ENCODE peak calls at places on chromosomes 12 and 14, in seven cellular contexts. V is esophagus squamous epithelium, C is lower leg skin, U is adrenal gland, E is transverse colon, Q is endothelial cell of umbilical vein, W is tibial nerve. T is an unnamed sample.

GRCh38 chr12:98296462-98297079 is 218.8 kb upstream of the TMPO start:
- DNase-seq in V (no peak), C (no peak), U (no peak), E (no peak), Q (no peak), W (no peak), T (no peak)

GRCh38 chr12:66959276-66959675 is 280.4 kb upstream of the GRIP1 start:
- DNase-seq in V (no peak), C (no peak), U (no peak), E (no peak), Q (no peak), W (no peak), T (no peak)

GRCh38 chr14:74984241-74985027 is 18.3 kb upstream of the EIF2B2 start:
- DNase-seq in V (no peak), C (no peak), U (no peak), E (no peak), Q (no peak), W (no peak), T (no peak)

GRCh38 chr14:24058260-24058950 is 6.6 kb downstream of the CARMIL3 start:
- DNase-seq in V (no peak), C (peak), U (peak), E (peak), Q (peak), W (peak), T (peak)

GRCh38 chr14:96648506-96649326 is 146.5 kb downstream of the PAPOLA start:
- DNase-seq in V (no peak), C (no peak), U (no peak), E (no peak), Q (no peak), W (no peak), T (no peak)

GRCh38 chr14:32080001-32080510 is 3.0 kb downstream of the ARHGAP5 start:
- DNase-seq in V (no peak), C (no peak), U (no peak), E (no peak), Q (no peak), W (no peak), T (no peak)

GRCh38 chr12:112130461-112130998 is 5.2 kb downstream of the TRAFD1 start:
- DNase-seq in V (no peak), C (no peak), U (no peak), E (no peak), Q (peak), W (no peak), T (no peak)

GRCh38 chr12:26158078-26158764 is 33.4 kb upstream of the BHLHE41 start:
- DNase-seq in V (no peak), C (no peak), U (no peak), E (no peak), Q (no peak), W (no peak), T (no peak)

GRCh38 chr12:503111-503761 is 43.5 kb downstream of the B4GALNT3 start:
- DNase-seq in V (no peak), C (peak), U (peak), E (peak), Q (peak), W (no peak), T (peak)

GRCh38 chr14:75442642-75443041 is 14.8 kb downstream of the JDP2 start:
- DNase-seq in V (no peak), C (no peak), U (no peak), E (no peak), Q (no peak), W (no peak), T (no peak)

GRCh38 chr12:19981944-19982343 is 386.4 kb upstream of the PDE3A start:
- DNase-seq in V (no peak), C (no peak), U (no peak), E (no peak), Q (no peak), W (no peak), T (no peak)

GRCh38 chr14:86091811-86092210 is 561.9 kb downstream of the FLRT2 start:
- DNase-seq in V (no peak), C (no peak), U (no peak), E (no peak), Q (no peak), W (no peak), T (no peak)

GRCh38 chr12:131555197-131555820 is 155.6 kb upstream of the SFSWAP start:
- DNase-seq in V (no peak), C (no peak), U (no peak), E (no peak), Q (no peak), W (no peak), T (no peak)

GRCh38 chr12:67658486-67658885 is 9.9 kb downstream of the DYRK2 start:
- DNase-seq in V (no peak), C (no peak), U (no peak), E (no peak), Q (no peak), W (no peak), T (no peak)

GRCh38 chr12:132438139-132438700 is 51.7 kb upstream of the FBRSL1 start:
- DNase-seq in V (no peak), C (no peak), U (no peak), E (no peak), Q (no peak), W (no peak), T (no peak)

GRCh38 chr14:95485222-95485819 is 31.1 kb downstream of the SYNE3 start:
- DNase-seq in V (no peak), C (no peak), U (no peak), E (no peak), Q (no peak), W (no peak), T (no peak)

GRCh38 chr14:90302529-90303303 is 29.0 kb downstream of the NRDE2 start:
- DNase-seq in V (no peak), C (no peak), U (no peak), E (no peak), Q (no peak), W (no peak), T (no peak)

GRCh38 chr12:1091350-1091749 is 100.3 kb downstream of the ERC1 start:
- DNase-seq in V (no peak), C (no peak), U (no peak), E (no peak), Q (no peak), W (no peak), T (no peak)

GRCh38 chr12:95739561-95740313 is 50.8 kb downstream of the NTN4 start:
- DNase-seq in V (no peak), C (peak), U (peak), E (no peak), Q (no peak), W (peak), T (peak)

GRCh38 chr12:121364657-121365265 is 12.6 kb upstream of the ANAPC5 start:
- DNase-seq in V (no peak), C (no peak), U (no peak), E (no peak), Q (no peak), W (no peak), T (no peak)

GRCh38 chr14:30387856-30388255 is 171.1 kb upstream of the G2E3 start:
- DNase-seq in V (no peak), C (no peak), U (no peak), E (no peak), Q (no peak), W (no peak), T (peak)

GRCh38 chr12:12376636-12377448 is 20.0 kb downstream of the BORCS5 start:
- DNase-seq in V (no peak), C (no peak), U (peak), E (no peak), Q (peak), W (no peak), T (peak)

GRCh38 chr14:101116065-101116464 is 212.5 kb upstream of the RTL1 start:
- DNase-seq in V (no peak), C (no peak), U (no peak), E (no peak), Q (no peak), W (no peak), T (no peak)

GRCh38 chr12:101854747-101855146 is 22.6 kb upstream of the DRAM1 start:
- DNase-seq in V (no peak), C (no peak), U (no peak), E (no peak), Q (no peak), W (no peak), T (no peak)

GRCh38 chr14:83463500-83464098 is 1929.9 kb upstream of the SEL1L start:
- DNase-seq in V (no peak), C (peak), U (no peak), E (no peak), Q (peak), W (no peak), T (peak)

GRCh38 chr14:81450100-81450531 is 50.0 kb upstream of the STON2 start:
- DNase-seq in V (no peak), C (no peak), U (no peak), E (no peak), Q (no peak), W (no peak), T (no peak)

GRCh38 chr12:122852336-122853275 is 17.3 kb downstream of the HIP1R start:
- DNase-seq in V (no peak), C (no peak), U (no peak), E (no peak), Q (peak), W (no peak), T (peak)

GRCh38 chr14:53796734-53797133 is 159.9 kb downstream of the BMP4 start:
- DNase-seq in V (no peak), C (no peak), U (no peak), E (no peak), Q (no peak), W (no peak), T (no peak)

GRCh38 chr14:65287264-65288131 is 125.0 kb upstream of the FUT8 start:
- DNase-seq in V (no peak), C (no peak), U (no peak), E (peak), Q (peak), W (no peak), T (no peak)

GRCh38 chr14:90561920-90562319 is 165.1 kb downstream of the CALM1 start:
- DNase-seq in V (no peak), C (no peak), U (no peak), E (no peak), Q (no peak), W (no peak), T (no peak)

GRCh38 chr12:944201-944600 is 5.3 kb downstream of the RAD52 start:
- DNase-seq in V (no peak), C (no peak), U (no peak), E (no peak), Q (no peak), W (no peak), T (no peak)

GRCh38 chr12:105928436-105928835 is 210.3 kb downstream of the NUAK1 start:
- DNase-seq in V (no peak), C (peak), U (no peak), E (peak), Q (no peak), W (no peak), T (peak)

GRCh38 chr12:56634242-56634836 is 4.2 kb upstream of the BAZ2A start:
- DNase-seq in V (no peak), C (peak), U (peak), E (peak), Q (peak), W (no peak), T (peak)

GRCh38 chr14:82410064-82410463 is 876.4 kb upstream of the SEL1L start:
- DNase-seq in V (no peak), C (no peak), U (no peak), E (no peak), Q (no peak), W (no peak), T (no peak)

DNA sequence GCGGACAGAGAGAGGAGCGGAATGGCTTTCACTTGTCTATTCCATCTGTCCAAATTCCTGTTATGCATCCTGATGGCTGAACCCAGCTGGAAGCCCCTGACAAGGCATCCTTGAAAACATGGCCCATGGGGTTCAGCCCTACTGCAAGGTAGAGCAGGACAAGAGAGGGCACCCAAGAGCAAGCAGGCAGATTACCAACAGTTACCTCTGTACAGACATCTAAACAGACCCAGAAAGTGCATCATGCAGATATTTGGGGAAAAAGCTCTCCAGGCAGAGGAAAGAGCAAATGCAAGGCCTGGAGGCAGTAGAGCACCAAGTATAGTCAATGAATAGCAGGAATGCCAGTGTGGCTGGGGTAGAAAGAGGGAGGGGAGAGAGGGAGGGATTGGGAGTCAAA is 407.5 kb downstream of the PCNX1 start:
- DNase-seq in V (no peak), C (no peak), U (no peak), E (no peak), Q (no peak), W (no peak), T (no peak)
- TF ChIP-seq CTCF in V (no peak), C (no peak), U (no peak), E (no peak), Q (no peak), W (no peak), T (no peak)

GRCh38 chr12:8064131-8064530 is 2.0 kb downstream of the C3AR1 start:
- DNase-seq in V (no peak), C (no peak), U (no peak), E (no peak), Q (no peak), W (no peak), T (no peak)

DNA sequence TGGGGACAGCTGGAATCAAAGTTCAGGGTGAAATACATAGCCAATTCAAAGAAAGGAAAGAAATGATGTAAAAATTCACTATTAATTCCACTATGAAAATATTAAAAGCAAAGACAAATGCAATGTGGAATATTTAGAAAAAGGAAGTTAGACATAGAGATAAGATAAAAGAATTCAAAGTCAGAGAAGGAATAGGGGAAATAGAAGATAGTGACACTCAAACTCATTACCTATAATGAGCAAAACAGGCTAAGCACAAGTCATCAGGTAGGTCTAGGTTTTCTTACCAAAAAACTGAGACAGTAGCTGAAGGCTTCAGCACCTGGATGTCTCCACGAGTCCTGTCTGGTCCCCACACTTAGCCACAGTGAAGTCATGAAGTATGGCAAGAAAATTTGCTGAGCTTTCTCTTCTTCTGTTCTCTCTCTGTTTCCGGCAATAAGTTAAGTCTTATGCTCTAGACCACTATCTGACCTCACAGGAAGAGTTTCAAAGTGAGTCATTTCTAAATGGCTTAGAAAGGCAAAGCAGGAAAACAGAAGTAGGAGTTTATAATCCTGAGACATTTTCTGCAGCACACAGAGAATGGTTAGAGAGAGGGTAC is at the start of gene C3AR1:
- DNase-seq in V (no peak), C (no peak), U (peak), E (peak), Q (peak), W (no peak), T (no peak)
- H3K4me3 ChIP-seq in V (no peak), C (no peak), U (no peak), E (no peak), Q (peak), W (no peak), T (no peak)

GRCh38 chr14:104222396-104223036 is 84.1 kb downstream of the KIF26A start:
- DNase-seq in V (no peak), C (no peak), U (no peak), E (no peak), Q (no peak), W (no peak), T (no peak)
- TF ChIP-seq POLR2A in V (no peak), C (no peak), U (no peak), E (no peak), Q (no peak), W (no peak), T (no peak)

DNA sequence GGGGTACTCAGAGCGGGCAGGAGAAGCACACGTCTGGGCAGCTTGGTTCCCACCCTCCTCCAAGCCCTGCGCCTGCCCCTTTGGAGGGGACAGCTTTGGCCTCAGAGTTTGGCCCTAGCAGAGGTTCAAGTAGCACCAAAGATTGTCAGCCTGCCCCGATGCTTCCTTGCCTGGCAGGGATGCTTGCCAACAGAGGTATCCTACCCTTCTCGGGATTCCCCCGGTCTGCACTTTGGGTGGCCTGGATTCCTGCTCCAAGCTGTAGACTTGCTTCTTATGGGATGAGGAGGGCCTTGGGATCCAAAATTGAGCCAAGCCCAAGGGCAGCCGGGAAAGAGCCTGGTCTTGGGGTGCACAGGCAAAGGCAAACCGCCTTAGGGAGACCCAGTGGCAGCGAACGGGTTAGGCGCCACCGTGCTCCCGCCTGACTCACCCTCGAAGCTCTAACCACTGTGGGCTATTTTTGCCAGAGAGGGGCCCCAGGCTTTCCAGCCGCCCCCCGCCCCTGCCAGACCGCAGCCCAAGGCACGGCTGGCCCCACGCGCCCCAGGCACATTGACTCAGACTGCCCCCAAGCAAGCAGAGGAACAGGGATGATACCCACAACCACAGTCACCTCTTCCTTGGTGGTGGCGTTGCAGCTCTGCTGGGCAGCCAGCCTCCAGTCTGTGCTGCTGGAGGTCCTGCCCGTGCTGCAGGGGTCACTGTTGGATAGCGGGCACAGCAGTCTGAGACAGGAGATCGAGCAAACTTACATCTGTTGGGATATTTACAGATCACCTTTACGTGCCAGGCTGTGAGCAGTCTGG is 882 bp upstream of the WNT10B start:
- DNase-seq in V (no peak), C (no peak), U (no peak), E (no peak), Q (no peak), W (no peak), T (no peak)
- TF ChIP-seq CTCF in V (no peak), C (no peak), U (no peak), E (no peak), Q (peak), W (no peak), T (no peak)

GRCh38 chr12:7512528-7512927 is 9.0 kb upstream of the CD163 start:
- DNase-seq in V (no peak), C (peak), U (peak), E (no peak), Q (no peak), W (no peak), T (peak)
- H3K4me3 ChIP-seq in V (no peak), C (no peak), U (no peak), E (no peak), Q (no peak), W (no peak), T (no peak)

DNA sequence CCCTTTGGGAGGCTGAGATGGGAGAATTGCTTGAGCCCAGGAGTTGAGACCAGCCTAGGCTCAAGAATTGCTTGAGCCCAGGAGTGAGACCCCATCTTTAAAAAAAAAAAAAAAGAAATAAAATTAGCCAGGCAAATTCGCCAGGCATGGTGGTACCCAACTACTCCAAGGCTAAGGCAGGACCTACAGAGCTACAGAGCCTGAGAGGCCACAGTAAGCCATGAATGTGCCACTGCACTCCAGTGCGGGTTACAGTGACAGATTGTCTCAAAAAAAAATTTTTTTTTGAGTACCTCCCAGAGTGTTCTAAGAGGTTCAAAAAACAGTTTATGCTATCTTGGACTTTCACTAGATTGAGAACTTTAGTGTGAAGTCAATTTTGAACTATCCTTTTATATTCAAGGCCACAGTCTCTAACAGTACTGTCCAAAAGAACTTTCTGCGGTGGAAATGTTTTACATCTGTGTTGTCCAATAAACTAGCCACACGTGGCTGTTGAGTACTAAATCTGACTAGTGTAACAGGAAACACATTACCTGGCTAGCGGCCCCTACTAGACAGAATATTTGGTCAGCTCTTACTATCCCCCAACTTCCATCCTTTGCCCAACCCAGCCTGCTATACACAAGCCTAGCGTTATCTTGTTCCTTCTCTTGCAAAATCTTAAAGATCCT is 2.4 kb downstream of the RPL36AL start:
- DNase-seq in V (no peak), C (no peak), U (no peak), E (no peak), Q (no peak), W (no peak), T (no peak)
- TF ChIP-seq POLR2A in V (no peak), C (no peak), U (no peak), E (no peak), Q (no peak), W (no peak), T (no peak)

GRCh38 chr14:50980451-50980850 is 36.2 kb upstream of the PYGL start:
- DNase-seq in V (no peak), C (no peak), U (no peak), E (no peak), Q (no peak), W (no peak), T (no peak)
- TF ChIP-seq CTCF in V (no peak), C (no peak), U (no peak), E (no peak), Q (no peak), W (no peak), T (no peak)

DNA sequence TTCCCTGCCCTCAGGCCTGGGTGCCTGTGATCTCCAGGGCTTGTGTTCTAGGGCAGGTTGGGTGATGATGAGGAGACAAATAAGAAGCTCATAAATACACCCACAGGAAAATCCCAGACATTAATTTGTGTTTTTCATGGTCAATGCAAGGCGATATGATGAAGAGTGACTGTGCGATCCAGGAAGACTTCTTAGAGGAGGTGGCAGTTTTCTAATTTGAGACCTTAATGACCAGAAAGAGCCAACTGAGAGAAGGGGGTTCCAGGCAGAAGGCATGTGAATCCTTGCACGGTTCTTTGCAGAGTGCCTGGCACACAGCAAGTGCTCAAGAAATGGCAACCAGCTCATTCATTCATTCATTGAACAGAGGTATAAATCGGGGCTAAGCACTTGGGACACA is 128.1 kb downstream of the AACS start:
- DNase-seq in V (no peak), C (no peak), U (no peak), E (no peak), Q (no peak), W (no peak), T (no peak)
- H3K4me3 ChIP-seq in V (no peak), C (no peak), U (no peak), E (no peak), Q (no peak), W (no peak), T (no peak)

T was measured in body of pancreas.